ENCODE peak calls at places on chromosomes 1 and 21, in nine cellular contexts. W is GM12878, E is HepG2, D is stomach, P is ovary, O is esophagus muscularis mucosa, C is SK-N-SH, J is K562, X is transverse colon. F is an unnamed sample.

GRCh38 chr1:110106013-110106941 is 6.0 kb upstream of the UBL4B start:
- DNase-seq in O (no peak), X (peak; percentile 67), E (peak; percentile 56), P (peak; percentile 79), W (peak; percentile 23), C (peak; percentile 88), J (peak; percentile 88), D (peak; percentile 73), F (peak; percentile 33)

GRCh38 chr1:180953291-180953747 is 40.6 kb downstream of the KIAA1614 start:
- DNase-seq in O (no peak), C (peak; percentile 27), D (peak; percentile 70), X (peak; percentile 24), W (no peak), J (no peak), E (no peak), P (peak; percentile 43), F (no peak)

GRCh38 chr1:68544651-68545050 is 47.8 kb upstream of the DEPDC1 start:
- DNase-seq in P (no peak), X (no peak), O (no peak), D (no peak), J (no peak), W (no peak), C (no peak), E (no peak), F (no peak)

GRCh38 chr1:89035080-89035479 is 12.4 kb upstream of the GBP3 start:
- DNase-seq in W (no peak), D (no peak), J (no peak), E (no peak), C (no peak), O (no peak), X (peak; percentile 30), P (no peak), F (no peak)

GRCh38 chr1:4587721-4588120 is 66.7 kb upstream of the AJAP1 start:
- DNase-seq in W (no peak), D (no peak), P (no peak), X (no peak), O (no peak), C (no peak), E (no peak), J (no peak), F (no peak)

GRCh38 chr1:94550396-94550795 is 8.8 kb upstream of the F3 start:
- DNase-seq in P (no peak), X (no peak), W (no peak), C (no peak), D (no peak), E (no peak), O (no peak), J (no peak), F (no peak)

GRCh38 chr1:91791103-91791502 is 94.8 kb downstream of the TGFBR3 start:
- DNase-seq in J (peak; percentile 53), C (no peak), D (no peak), W (no peak), P (no peak), O (no peak), E (peak; percentile 29), X (no peak), F (no peak)

GRCh38 chr1:205477759-205478247 is 22.0 kb upstream of the BLACAT1 start:
- DNase-seq in X (peak; percentile 67), D (peak; percentile 86), O (no peak), E (no peak), W (no peak), C (no peak), J (no peak), P (peak; percentile 50), F (no peak)

GRCh38 chr1:1020000-1020404 is at the start of gene AGRN:
- DNase-seq in J (no peak), D (no peak), O (no peak), W (no peak), P (peak; percentile 71), X (peak; percentile 45), E (no peak), C (peak; percentile 92), F (no peak)

GRCh38 chr1:32500387-32501209 is 35.7 kb downstream of the ZBTB8B start:
- DNase-seq in W (no peak), D (peak; percentile 70), O (no peak), X (peak; percentile 72), E (no peak), J (peak; percentile 83), C (peak; percentile 90), P (peak; percentile 67), F (peak; percentile 57)

GRCh38 chr1:97758589-97759057 is 162.2 kb downstream of the DPYD start:
- DNase-seq in D (no peak), C (no peak), J (no peak), W (no peak), X (no peak), E (no peak), P (no peak), O (no peak), F (no peak)

GRCh38 chr21:46189213-46189958 is 5.1 kb upstream of the SPATC1L start:
- DNase-seq in E (no peak), W (no peak), J (peak; percentile 58), O (peak; percentile 90), C (peak; percentile 62), D (no peak), X (no peak), P (peak; percentile 19), F (no peak)

GRCh38 chr1:51693420-51694144 is 76.7 kb downstream of the OSBPL9 start:
- DNase-seq in E (no peak), C (no peak), J (no peak), P (no peak), W (no peak), O (no peak), X (no peak), D (no peak), F (no peak)

GRCh38 chr1:176938375-176938774 is 226.1 kb downstream of the ASTN1 start:
- DNase-seq in C (no peak), O (no peak), P (no peak), D (no peak), X (no peak), E (no peak), J (no peak), W (no peak), F (no peak)

GRCh38 chr1:6592865-6593593 is 9.6 kb downstream of the KLHL21 start:
- DNase-seq in C (no peak), X (no peak), P (no peak), D (no peak), J (no peak), E (no peak), O (no peak), W (no peak), F (no peak)

GRCh38 chr1:240844466-240844865 is 232.5 kb upstream of the GREM2 start:
- DNase-seq in W (no peak), P (no peak), J (no peak), O (no peak), C (no peak), D (no peak), E (no peak), X (no peak), F (no peak)

GRCh38 chr1:38209986-38210385 is 163.4 kb upstream of the POU3F1 start:
- DNase-seq in P (no peak), W (no peak), X (no peak), J (no peak), D (no peak), C (no peak), E (no peak), O (no peak), F (no peak)

GRCh38 chr1:21624577-21625389 is 44.4 kb downstream of the RAP1GAP start:
- DNase-seq in X (no peak), O (no peak), D (peak; percentile 59), E (no peak), P (no peak), C (peak; percentile 73), J (no peak), W (no peak), F (no peak)

GRCh38 chr1:21621761-21622436 is 47.3 kb downstream of the RAP1GAP start:
- DNase-seq in E (no peak), J (no peak), O (no peak), X (no peak), W (no peak), C (no peak), D (no peak), P (peak; percentile 30), F (no peak)

GRCh38 chr1:21623411-21623961 is 45.7 kb downstream of the RAP1GAP start:
- DNase-seq in P (no peak), W (no peak), X (peak; percentile 57), D (peak; percentile 97), O (no peak), J (no peak), E (peak; percentile 93), C (peak; percentile 79), F (no peak)

GRCh38 chr1:21621051-21621450 is 48.1 kb downstream of the RAP1GAP start:
- DNase-seq in X (no peak), O (no peak), E (no peak), W (no peak), P (no peak), C (no peak), J (no peak), D (no peak), F (no peak)

GRCh38 chr1:21622466-21623315 is 46.5 kb downstream of the RAP1GAP start:
- DNase-seq in E (no peak), W (no peak), C (peak; percentile 94), J (peak; percentile 90), P (peak; percentile 69), D (peak; percentile 81), O (no peak), X (peak; percentile 71), F (no peak)
- H3K27me3 ChIP-seq in E (no peaks in the 10 kb centered on the region), W (peaks cover 1% of the 10 kb centered on the region), C (no peaks in the 10 kb centered on the region), J (no peaks in the 10 kb centered on the region), P (no peaks in the 10 kb centered on the region), D (peaks cover 52% of the 10 kb centered on the region), O (no peaks in the 10 kb centered on the region), X (peaks cover 13% of the 10 kb centered on the region), F (peaks cover 43% of the 10 kb centered on the region)

GRCh38 chr1:16161717-16162116 is 5.8 kb upstream of the EPHA2 start:
- DNase-seq in X (no peak), J (no peak), W (no peak), O (no peak), C (no peak), D (no peak), P (no peak), E (no peak), F (no peak)
- H3K4me3 ChIP-seq in X (no peak overlapping the region), J (no peak overlapping the region), W (no peak overlapping the region), O (no peak overlapping the region), C (no peak overlapping the region), D (no peak overlapping the region), P (no peak overlapping the region), E (no peak overlapping the region), F (no peak overlapping the region)

DNA sequence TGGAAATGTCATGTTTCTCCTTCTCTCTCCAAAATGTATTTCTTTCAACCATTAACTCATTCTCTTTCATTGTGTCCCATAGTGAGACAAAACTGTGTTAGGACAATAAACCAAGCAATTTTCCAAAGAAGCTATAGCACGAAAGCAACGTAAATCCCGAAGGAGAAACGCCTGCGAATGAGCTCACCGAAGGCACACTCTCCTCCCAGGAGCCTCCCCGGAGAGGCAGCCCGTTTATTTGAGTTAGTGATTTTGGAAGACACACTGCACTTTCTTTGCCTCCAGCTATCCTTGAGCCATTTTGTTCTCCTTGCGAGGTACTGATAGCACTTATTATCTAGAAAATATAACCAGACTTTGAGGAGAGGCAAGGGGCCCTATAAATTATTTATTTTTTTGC is 41.2 kb downstream of the RSPH1 start:
- DNase-seq in W (no peak), D (no peak), C (no peak), X (no peak), E (no peak), P (no peak), O (no peak), J (no peak), F (no peak)
- TF ChIP-seq EP300 in W (no peak), D (no peak), C (no peak), X (no peak), E (no peak), P (no peak), O (no peak), J (no peak), F (no peak)

GRCh38 chr1:34923490-34923889 is 6.0 kb downstream of the DLGAP3 start:
- DNase-seq in C (peak; percentile 3), E (no peak), P (no peak), D (no peak), W (no peak), J (no peak), X (no peak), O (no peak), F (no peak)
- H3K27me3 ChIP-seq in C (peaks cover 7% of the 10 kb centered on the region), E (peaks cover 24% of the 10 kb centered on the region), P (no peaks in the 10 kb centered on the region), D (peaks cover 100% of the 10 kb centered on the region), W (peaks cover 4% of the 10 kb centered on the region), J (peaks cover 8% of the 10 kb centered on the region), X (peaks cover 69% of the 10 kb centered on the region), O (peaks cover 26% of the 10 kb centered on the region), F (no peaks in the 10 kb centered on the region)

F was measured in tibial nerve.